ENCODE peak calls at places on chromosomes 2 and 18, in four cellular contexts. V is GM12878, W is HepG2, E is K562. F is an unnamed sample.

GRCh38 chr2:86042256-86043168 is 63.2 kb downstream of the POLR1A start:
- DNase-seq in V (no peak), W (no peak), E (no peak), F (no peak)

GRCh38 chr2:19351914-19352697 is 6.3 kb downstream of the OSR1 start:
- DNase-seq in V (no peak), W (no peak), E (no peak), F (peak)

GRCh38 chr18:7532942-7533341 is 34.2 kb upstream of the PTPRM start:
- DNase-seq in V (no peak), W (no peak), E (no peak), F (no peak)

GRCh38 chr18:22283397-22283796 is 114.0 kb downstream of the GATA6 start:
- DNase-seq in V (no peak), W (no peak), E (no peak), F (no peak)

GRCh38 chr2:200177971-200178911 is 128.3 kb upstream of the SPATS2L start:
- DNase-seq in V (no peak), W (no peak), E (no peak), F (no peak)

GRCh38 chr2:61178603-61179545 is 16.9 kb downstream of the C2orf74 start:
- DNase-seq in V (no peak), W (no peak), E (no peak), F (no peak)

GRCh38 chr2:146246017-146246733 is 1598.7 kb upstream of the ACVR2A start:
- DNase-seq in V (no peak), W (no peak), E (no peak), F (no peak)

GRCh38 chr2:230226090-230226551 is 585 bp downstream of the SP140 start:
- DNase-seq in V (peak), W (no peak), E (no peak), F (no peak)

GRCh38 chr2:138391956-138392355 is 109.6 kb upstream of the SPOPL start:
- DNase-seq in V (no peak), W (no peak), E (no peak), F (no peak)

GRCh38 chr2:191630313-191630712 is 47.6 kb upstream of the NABP1 start:
- DNase-seq in V (no peak), W (no peak), E (no peak), F (no peak)

GRCh38 chr2:191629001-191629453 is 48.9 kb upstream of the NABP1 start:
- DNase-seq in V (no peak), W (no peak), E (no peak), F (no peak)

GRCh38 chr2:191635333-191636234 is 42.4 kb upstream of the NABP1 start:
- DNase-seq in V (no peak), W (peak), E (no peak), F (no peak)

GRCh38 chr2:191632426-191632825 is 45.5 kb upstream of the NABP1 start:
- DNase-seq in V (no peak), W (no peak), E (no peak), F (no peak)

GRCh38 chr2:191631754-191632153 is 46.2 kb upstream of the NABP1 start:
- DNase-seq in V (no peak), W (peak), E (no peak), F (no peak)
- TF ChIP-seq USF2 in V (no peak), W (no peak), E (no peak), F (no peak)

DNA sequence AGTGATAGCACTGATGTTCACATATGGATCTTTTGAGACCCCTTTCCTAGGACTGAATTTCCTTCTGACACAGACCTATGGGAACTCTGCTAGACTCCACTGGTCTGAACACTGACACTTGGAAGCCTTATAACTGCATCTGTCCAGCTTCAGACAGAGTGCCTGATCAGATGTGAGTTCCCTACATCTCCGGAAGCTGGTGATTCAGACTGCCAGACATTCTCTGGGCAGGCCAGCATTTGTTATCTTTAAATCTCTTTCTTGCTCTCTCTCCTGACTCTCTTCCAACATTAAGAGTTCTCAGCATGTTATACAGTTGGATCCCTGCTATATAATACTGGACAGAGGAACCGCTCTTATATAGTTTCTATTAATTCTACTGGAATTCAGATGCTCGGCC is 408.5 kb downstream of the ZEB2 start:
- DNase-seq in V (no peak), W (no peak), E (no peak), F (no peak)
- TF ChIP-seq ATF3 in V (no peak), W (no peak), E (no peak), F (no peak)

GRCh38 chr18:56214706-56215105 is 423.7 kb downstream of the TXNL1 start:
- DNase-seq in V (no peak), W (no peak), E (no peak), F (no peak)
- TF ChIP-seq CBFB in V (no peak), W (no peak), E (no peak), F (no peak)

GRCh38 chr18:57864615-57865121 is 61.6 kb upstream of the ATP8B1 start:
- DNase-seq in V (no peak), W (no peak), E (no peak), F (no peak)
- TF ChIP-seq USF2 in V (no peak), W (no peak), E (no peak), F (no peak)

DNA sequence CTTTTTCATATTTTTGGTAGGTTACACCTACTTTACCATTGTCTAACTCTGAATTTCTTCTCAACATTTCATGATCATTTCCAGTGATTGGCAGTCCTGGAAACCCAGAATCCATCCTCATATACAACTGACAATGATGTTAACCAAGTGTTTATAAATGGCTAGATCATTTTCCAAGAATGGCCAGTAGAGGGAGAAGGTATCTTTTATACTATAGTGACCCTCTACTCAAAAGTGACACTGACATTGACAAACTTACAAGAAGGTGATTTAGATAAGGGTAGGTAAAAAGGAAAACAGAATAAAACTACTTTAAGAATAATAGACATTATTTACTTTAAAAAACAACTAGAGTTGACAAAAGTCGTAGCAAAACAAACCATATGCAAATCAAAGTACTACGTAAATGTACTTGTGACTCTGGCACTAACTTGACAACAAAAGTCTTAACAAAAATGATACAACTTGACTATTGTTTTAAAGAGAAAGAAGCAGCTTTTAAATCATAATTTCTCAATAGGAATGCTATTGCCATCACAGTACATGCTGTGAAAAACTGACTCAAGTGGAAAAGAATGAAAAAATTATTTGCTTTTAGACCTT is 76.5 kb upstream of the GRB14 start:
- DNase-seq in V (no peak), W (peak), E (peak), F (no peak)
- TF ChIP-seq ATF3 in V (no peak), W (no peak), E (no peak), F (no peak)

GRCh38 chr2:191166756-191167445 is 16.1 kb upstream of the STAT4 start:
- DNase-seq in V (no peak), W (no peak), E (no peak), F (no peak)
- TF ChIP-seq CBFB in V (no peak), W (no peak), E (no peak), F (no peak)

GRCh38 chr2:180125245-180125962 is 118.3 kb upstream of the CWC22 start:
- DNase-seq in V (peak), W (peak), E (no peak), F (peak)
- TF ChIP-seq USF2 in V (no peak), W (no peak), E (no peak), F (no peak)

DNA sequence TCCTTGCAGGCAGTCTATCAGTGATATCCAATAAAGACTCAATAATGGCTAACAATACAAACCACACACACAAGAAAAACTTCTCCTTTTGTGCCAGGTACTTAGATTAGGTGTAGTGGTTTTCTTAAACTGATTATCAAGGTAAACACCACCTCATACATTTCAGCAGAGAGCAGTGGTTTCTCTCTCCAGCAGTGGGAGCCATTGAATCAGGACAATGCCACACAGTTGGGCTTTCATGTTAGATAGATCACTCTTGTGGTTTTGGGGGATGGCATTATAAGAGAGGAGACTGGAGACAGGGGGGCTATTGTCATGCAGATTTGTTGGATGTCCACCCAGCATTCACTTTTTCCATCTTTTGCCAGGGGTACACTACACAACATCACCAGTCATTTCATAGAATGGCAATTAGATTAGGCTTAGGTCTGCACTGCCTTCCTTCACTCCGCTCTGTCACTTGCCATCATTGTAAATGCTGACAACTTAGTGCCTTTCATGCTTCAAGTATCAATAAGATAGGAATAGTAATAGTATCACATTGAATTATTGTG is 13.6 kb upstream of the IRS1 start:
- DNase-seq in V (no peak), W (no peak), E (no peak), F (peak)
- TF ChIP-seq ATF3 in V (no peak), W (no peak), E (no peak), F (no peak)